ENCODE peak calls at places on chromosome 20, in seven cellular contexts. X is B cell, Q is A549, H is gastrocnemius medialis, N is right lobe of liver, L is foreskin keratinocyte, V is heart right ventricle. B is an unnamed sample.

GRCh38 chr20:2875690-2876203 is 2.5 kb downstream of the PTPRA start:
- ATAC-seq in X (no peak), Q (no peak), H (no peak), N (no peak), L (no peak), V (no peak), B (no peak)

GRCh38 chr20:39899881-39900280 is 789.2 kb downstream of the MAFB start:
- ATAC-seq in X (no peak), Q (no peak), H (no peak), N (no peak), L (no peak), V (no peak), B (no peak)

GRCh38 chr20:63588641-63589041 is 14.6 kb upstream of the HELZ2 start:
- ATAC-seq in X (no peak), Q (no peak), H (no peak), N (no peak), L (no peak), V (no peak), B (no peak)

GRCh38 chr20:53774487-53775203 is 181.0 kb upstream of the ZNF217 start:
- ATAC-seq in X (no peak), Q (peak), H (no peak), N (no peak), L (peak), V (peak), B (peak)

GRCh38 chr20:32893878-32894483 is 35.3 kb downstream of the EFCAB8 start:
- ATAC-seq in X (no peak), Q (peak), H (no peak), N (no peak), L (peak), V (peak), B (no peak)

GRCh38 chr20:45919951-45920794 is 8.2 kb upstream of the PLTP start:
- ATAC-seq in X (no peak), Q (peak), H (peak), N (peak), L (no peak), V (peak), B (no peak)

GRCh38 chr20:51525241-51526104 is 17.0 kb downstream of the NFATC2 start:
- ATAC-seq in X (peak), Q (peak), H (no peak), N (peak), L (peak), V (peak), B (peak)

GRCh38 chr20:23159256-23159922 is 73.3 kb upstream of the CD93 start:
- ATAC-seq in X (no peak), Q (no peak), H (peak), N (no peak), L (no peak), V (peak), B (no peak)

GRCh38 chr20:9705722-9706476 is 133.0 kb downstream of the PAK5 start:
- ATAC-seq in X (no peak), Q (no peak), H (no peak), N (no peak), L (no peak), V (no peak), B (no peak)

GRCh38 chr20:54433653-54434052 is 41.7 kb upstream of the DOK5 start:
- ATAC-seq in X (no peak), Q (no peak), H (no peak), N (peak), L (no peak), V (no peak), B (no peak)

GRCh38 chr20:57389695-57390603 is 1.2 kb upstream of the RBM38 start:
- ATAC-seq in X (peak), Q (no peak), H (no peak), N (peak), L (no peak), V (no peak), B (no peak)

GRCh38 chr20:46588532-46589509 is 38.4 kb upstream of the OCSTAMP start:
- ATAC-seq in X (no peak), Q (no peak), H (no peak), N (no peak), L (no peak), V (no peak), B (no peak)

GRCh38 chr20:7841291-7841966 is 98.8 kb downstream of the HAO1 start:
- ATAC-seq in X (no peak), Q (peak), H (no peak), N (peak), L (peak), V (peak), B (peak)

GRCh38 chr20:53949319-53949839 is 121.0 kb downstream of the BCAS1 start:
- ATAC-seq in X (peak), Q (no peak), H (no peak), N (peak), L (peak), V (peak), B (peak)

GRCh38 chr20:3749689-3750639 is 17.5 kb downstream of the HSPA12B start:
- ATAC-seq in X (no peak), Q (peak), H (no peak), N (peak), L (peak), V (no peak), B (no peak)

GRCh38 chr20:33751775-33752174 is 20.0 kb downstream of the ZNF341 start:
- ATAC-seq in X (no peak), Q (peak), H (no peak), N (no peak), L (no peak), V (no peak), B (no peak)

GRCh38 chr20:5171074-5171789 is 44.4 kb downstream of the CDS2 start:
- ATAC-seq in X (no peak), Q (no peak), H (peak), N (no peak), L (no peak), V (peak), B (peak)

GRCh38 chr20:50130995-50131394 is 18.0 kb upstream of the UBE2V1 start:
- ATAC-seq in X (no peak), Q (no peak), H (peak), N (no peak), L (no peak), V (peak), B (peak)

GRCh38 chr20:61260905-61261304 is 8.8 kb downstream of the CDH4 start:
- ATAC-seq in X (no peak), Q (peak), H (no peak), N (no peak), L (peak), V (no peak), B (no peak)

GRCh38 chr20:11204926-11205768 is 531.3 kb upstream of the JAG1 start:
- ATAC-seq in X (no peak), Q (peak), H (peak), N (peak), L (peak), V (peak), B (peak)

GRCh38 chr20:32855387-32855786 is 3.3 kb upstream of the EFCAB8 start:
- ATAC-seq in X (no peak), Q (no peak), H (no peak), N (no peak), L (no peak), V (no peak), B (no peak)

GRCh38 chr20:50519036-50519780 is 9.0 kb downstream of the PTPN1 start:
- ATAC-seq in X (peak), Q (no peak), H (no peak), N (no peak), L (no peak), V (no peak), B (no peak)

GRCh38 chr20:50273601-50274491 is 83.2 kb downstream of the CEBPB start:
- ATAC-seq in X (no peak), Q (peak), H (peak), N (peak), L (no peak), V (no peak), B (no peak)

GRCh38 chr20:3093861-3094361 is 9.4 kb upstream of the AVP start:
- ATAC-seq in X (peak), Q (no peak), H (no peak), N (peak), L (no peak), V (no peak), B (no peak)

GRCh38 chr20:44861547-44862006 is 23.9 kb upstream of the YWHAB start:
- ATAC-seq in X (no peak), Q (peak), H (peak), N (no peak), L (no peak), V (peak), B (peak)

GRCh38 chr20:39849664-39850063 is 839.4 kb downstream of the MAFB start:
- ATAC-seq in X (no peak), Q (peak), H (peak), N (peak), L (peak), V (peak), B (peak)

GRCh38 chr20:2840138-2840966 is at the start of the genes PCED1A and VPS16:
- ATAC-seq in X (peak), Q (peak), H (peak), N (peak), L (peak), V (peak), B (peak)

GRCh38 chr20:51752343-51752951 is 15.7 kb downstream of the ATP9A start:
- ATAC-seq in X (no peak), Q (peak), H (peak), N (peak), L (peak), V (no peak), B (peak)

GRCh38 chr20:6157345-6157744 is 34.5 kb upstream of the FERMT1 start:
- ATAC-seq in X (no peak), Q (no peak), H (no peak), N (no peak), L (no peak), V (no peak), B (no peak)

GRCh38 chr20:63837475-63837874 is 6.4 kb upstream of the ZBTB46 start:
- ATAC-seq in X (no peak), Q (no peak), H (no peak), N (peak), L (no peak), V (no peak), B (no peak)

GRCh38 chr20:32291166-32291565 is 13.7 kb downstream of the KIF3B start:
- ATAC-seq in X (no peak), Q (no peak), H (no peak), N (no peak), L (no peak), V (no peak), B (no peak)

GRCh38 chr20:33312583-33312982 is 29.6 kb downstream of the BPIFB1 start:
- ATAC-seq in X (no peak), Q (no peak), H (no peak), N (no peak), L (no peak), V (no peak), B (no peak)

GRCh38 chr20:10618611-10619245 is 55.1 kb downstream of the JAG1 start:
- ATAC-seq in X (no peak), Q (no peak), H (no peak), N (no peak), L (no peak), V (no peak), B (no peak)

GRCh38 chr20:62381202-62381797 is 5.6 kb upstream of the RPS21 start:
- ATAC-seq in X (no peak), Q (peak), H (peak), N (no peak), L (peak), V (peak), B (no peak)

GRCh38 chr20:62602550-62602949 is 39.8 kb upstream of the SLCO4A1 start:
- ATAC-seq in X (no peak), Q (no peak), H (no peak), N (peak), L (no peak), V (no peak), B (no peak)

GRCh38 chr20:7935027-7935551 is 5.2 kb downstream of the HAO1 start:
- ATAC-seq in X (no peak), Q (no peak), H (no peak), N (no peak), L (no peak), V (no peak), B (no peak)

GRCh38 chr20:653110-653589 is at the start of gene SRXN1:
- ATAC-seq in X (peak), Q (peak), H (peak), N (peak), L (peak), V (peak), B (peak)
- TF ChIP-seq CTCF in X (peak), Q (peak), H (peak), N (peak), L (peak), V (peak), B (no peak)

DNA sequence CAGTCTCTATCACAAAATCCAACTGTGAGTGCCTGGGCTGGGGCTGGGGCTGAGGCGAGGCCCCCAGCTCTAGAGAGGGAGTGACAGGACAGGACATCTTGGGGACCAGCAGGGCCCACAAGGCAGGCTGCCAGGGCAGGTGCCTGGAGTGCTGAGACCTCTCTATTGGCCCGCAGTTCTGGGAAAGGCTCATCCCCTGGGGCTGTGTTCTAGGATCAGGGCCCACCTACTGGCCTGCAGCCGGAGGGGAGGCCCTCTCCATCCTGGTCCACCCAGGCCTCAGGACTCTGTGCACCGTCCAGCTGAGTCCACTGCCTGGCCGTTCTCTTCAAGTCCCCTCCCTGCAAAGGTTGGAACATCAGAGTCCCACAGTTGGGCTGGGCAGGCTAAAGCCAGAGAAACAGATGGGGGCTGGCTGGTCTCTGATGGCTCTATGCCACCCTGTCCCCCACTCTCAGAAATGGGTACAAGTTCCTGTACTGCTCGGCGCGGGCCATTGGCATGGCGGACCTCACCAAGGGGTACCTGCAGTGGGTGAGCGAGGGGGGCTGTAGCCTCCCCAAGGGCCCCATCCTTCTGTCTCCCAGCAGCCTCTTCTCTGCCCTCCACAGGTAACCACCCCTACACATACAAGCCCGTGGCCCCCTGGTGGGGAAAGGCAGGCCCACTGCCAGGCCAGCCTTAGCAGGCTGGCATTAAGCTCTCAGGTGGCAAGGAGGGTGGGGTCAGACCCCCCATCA is 9.0 kb downstream of the EMILIN3 start:
- ATAC-seq in X (peak), Q (no peak), H (no peak), N (no peak), L (no peak), V (no peak), B (no peak)
- TF ChIP-seq CTCF in X (no peak), Q (no peak), H (no peak), N (no peak), L (peak), V (no peak), B (no peak)

DNA sequence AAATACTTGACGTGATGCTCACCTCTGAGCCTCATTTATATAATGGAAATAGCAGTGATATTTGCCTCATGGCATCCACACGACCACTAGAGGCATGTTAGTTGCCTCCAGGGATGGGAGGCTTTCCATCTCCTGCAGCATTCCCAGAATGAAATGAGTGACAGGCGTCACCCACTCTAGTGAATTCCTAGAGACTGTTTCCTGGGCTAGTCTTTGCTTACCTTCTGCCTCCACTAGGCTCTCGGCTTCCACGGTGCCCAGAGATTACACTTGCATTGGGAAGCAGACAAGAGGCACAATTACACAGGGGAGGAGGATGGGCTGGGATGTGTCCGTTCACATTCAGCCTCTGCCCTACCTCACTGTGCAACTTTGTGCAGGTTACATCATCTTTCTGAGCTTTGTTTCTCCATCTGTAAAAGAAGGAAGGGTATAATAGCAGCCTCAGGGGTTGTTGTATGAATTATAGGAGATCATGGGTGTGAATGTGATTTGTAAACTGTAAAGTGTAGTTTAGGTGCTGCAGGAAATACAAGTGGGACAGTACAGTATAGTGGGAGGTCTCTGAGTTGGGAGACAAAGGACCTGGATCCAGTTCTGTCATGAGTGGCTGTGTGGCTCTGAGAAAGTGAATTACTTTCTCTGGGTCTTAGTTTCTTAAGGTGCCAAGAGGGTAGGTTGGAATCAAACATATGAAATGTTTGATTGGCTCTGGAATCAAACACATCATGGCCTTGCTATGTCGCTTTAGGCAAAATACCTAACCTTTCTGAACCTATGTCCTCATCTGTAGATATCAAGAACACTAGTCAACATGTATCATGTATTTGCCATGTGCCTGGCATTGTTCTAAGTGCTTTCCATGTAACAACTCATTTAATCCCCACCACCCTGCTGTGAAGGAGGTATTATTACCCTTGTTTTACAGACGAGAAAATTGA is 3.6 kb upstream of the VSTM2L start:
- ATAC-seq in X (no peak), Q (no peak), H (no peak), N (no peak), L (peak), V (no peak), B (no peak)
- TF ChIP-seq CTCF in X (no peak), Q (no peak), H (no peak), N (no peak), L (no peak), V (no peak), B (no peak)

DNA sequence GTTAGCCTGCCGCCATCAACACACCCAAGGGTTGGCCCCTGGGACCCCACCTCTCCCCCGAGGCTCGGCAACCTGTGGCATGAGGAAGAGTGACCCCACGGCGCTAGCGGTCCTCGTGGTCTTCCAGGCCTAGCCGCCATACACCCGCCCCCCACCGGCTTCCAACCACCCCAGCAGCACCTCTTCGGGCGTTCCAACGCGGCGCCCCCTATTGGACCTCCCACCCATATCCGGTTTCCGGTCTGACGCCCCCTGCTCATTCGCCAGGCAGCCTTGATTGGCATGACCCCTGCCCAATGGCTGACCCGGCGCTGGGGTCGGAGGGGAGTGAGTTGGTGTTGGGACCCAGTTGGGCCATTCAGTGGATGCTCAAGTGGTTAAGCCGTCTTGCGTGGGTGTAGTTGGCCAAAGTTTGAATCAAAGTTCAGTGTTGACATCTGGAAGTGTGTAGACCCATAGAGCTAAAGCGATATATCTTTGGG is at the start of gene GNAS-AS1:
- ATAC-seq in X (peak), Q (no peak), H (peak), N (peak), L (peak), V (peak), B (peak)
- TF ChIP-seq CTCF in X (no peak), Q (no peak), H (no peak), N (no peak), L (peak), V (no peak), B (no peak)

DNA sequence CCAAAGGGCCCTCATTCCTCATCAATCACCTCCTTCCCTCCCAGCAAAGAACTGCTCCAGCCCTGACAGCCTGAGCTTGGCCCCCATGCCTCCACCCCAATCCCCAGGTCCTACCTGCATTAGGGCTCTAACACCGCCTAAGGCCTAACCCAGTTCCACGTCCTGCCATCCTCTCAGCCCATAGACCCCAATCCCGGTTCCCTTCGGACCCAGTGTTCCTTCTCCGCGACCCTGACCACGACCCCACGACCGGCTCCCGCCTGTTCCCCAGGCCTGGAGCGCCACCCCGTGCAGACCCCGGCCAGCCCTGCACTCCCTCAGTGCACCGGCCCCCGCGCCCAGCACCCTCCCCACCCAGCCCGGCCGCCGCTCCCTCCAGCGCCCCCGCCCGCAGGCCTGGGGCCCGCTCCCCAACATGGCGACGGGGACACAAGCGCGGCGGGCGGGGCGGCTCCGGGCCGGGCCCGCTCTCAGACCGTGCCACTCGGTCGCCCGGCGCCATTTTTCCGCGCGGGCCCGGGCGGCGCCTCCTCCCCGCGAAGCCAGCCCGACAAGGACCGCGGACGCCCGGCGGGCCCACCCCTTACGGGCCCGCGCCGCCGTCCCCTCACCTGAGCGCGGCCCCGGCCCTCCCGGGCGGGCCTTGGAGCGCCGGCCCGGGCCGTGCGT is 456 bp downstream of the NCOA6 start:
- ATAC-seq in X (peak), Q (peak), H (peak), N (peak), L (peak), V (peak), B (peak)
- TF ChIP-seq CTCF in X (no peak), Q (no peak), H (no peak), N (no peak), L (peak), V (no peak), B (no peak)

GRCh38 chr20:16775961-16776360 is 27.8 kb downstream of the OTOR start:
- ATAC-seq in X (no peak), Q (no peak), H (no peak), N (no peak), L (no peak), V (no peak), B (no peak)

DNA sequence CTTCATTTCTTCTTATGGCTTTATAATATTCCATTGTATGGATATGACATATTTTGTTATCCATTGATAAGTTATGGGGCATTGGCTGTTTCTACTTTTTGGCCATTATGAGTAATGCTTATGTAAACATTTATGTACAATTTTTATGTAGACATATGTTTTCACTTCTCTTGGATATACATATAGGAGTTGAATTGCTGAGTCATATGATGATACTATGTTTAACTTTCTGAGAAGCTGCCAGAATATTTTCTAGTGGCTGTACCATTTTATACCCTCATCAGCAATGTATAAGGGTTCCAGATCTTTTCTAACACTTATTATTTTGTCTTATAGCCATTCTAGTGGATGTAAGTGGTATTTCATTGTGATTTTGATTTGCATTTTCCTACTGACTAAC is 23.0 kb downstream of the OTOR start:
- ATAC-seq in X (no peak), Q (no peak), H (no peak), N (no peak), L (no peak), V (no peak), B (no peak)
- TF ChIP-seq CTCF in X (no peak), Q (no peak), H (no peak), N (no peak), L (no peak), V (no peak), B (no peak)